ENCODE peak calls at places on chromosomes 4 and X, in six cellular contexts. One of them, this sample, is unnamed.

GRCh38 chr4:181061787-181062186 is 1181.4 kb upstream of the TENM3 start:
- DNase-seq in stimulated activated effector memory CD8-positive, alpha-beta T cell treated with anti-CD3 and anti-CD28 coated beads, Interleukin-12 subunit alpha, Interleukin-12 subunit beta, amount 100 ng/mL, for 72 hours: no peak
- DNase-seq in left ventricle myocardium inferior: no peak
- DNase-seq in WTC11: no peak
- DNase-seq in neural progenitor cell: no peak
- DNase-seq in HCEC 1CT: no peak
- DNase-seq in this sample: no peak

GRCh38 chr4:41428205-41428940 is 109.6 kb upstream of the LIMCH1 start:
- DNase-seq in left ventricle myocardium inferior: no peak
- DNase-seq in WTC11: no peak
- DNase-seq in neural progenitor cell: no peak
- DNase-seq in HCEC 1CT: no peak
- DNase-seq in stimulated activated effector memory CD8-positive, alpha-beta T cell treated with anti-CD3 and anti-CD28 coated beads, Interleukin-12 subunit alpha, Interleukin-12 subunit beta, amount 100 ng/mL, for 72 hours: no peak
- DNase-seq in this sample: no peak

GRCh38 chr4:74167585-74167984 is 9.7 kb downstream of the MTHFD2L start:
- DNase-seq in stimulated activated effector memory CD8-positive, alpha-beta T cell treated with anti-CD3 and anti-CD28 coated beads, Interleukin-12 subunit alpha, Interleukin-12 subunit beta, amount 100 ng/mL, for 72 hours: no peak
- DNase-seq in WTC11: no peak
- DNase-seq in HCEC 1CT: no peak
- DNase-seq in neural progenitor cell: no peak
- DNase-seq in left ventricle myocardium inferior: no peak
- DNase-seq in this sample: no peak

GRCh38 chr4:57039345-57039744 is 60.6 kb downstream of the POLR2B start:
- DNase-seq in WTC11: no peak
- DNase-seq in neural progenitor cell: no peak
- DNase-seq in HCEC 1CT: no peak
- DNase-seq in stimulated activated effector memory CD8-positive, alpha-beta T cell treated with anti-CD3 and anti-CD28 coated beads, Interleukin-12 subunit alpha, Interleukin-12 subunit beta, amount 100 ng/mL, for 72 hours: no peak
- DNase-seq in left ventricle myocardium inferior: no peak
- DNase-seq in this sample: no peak

GRCh38 chrX:24828600-24828999 is 134.9 kb downstream of the POLA1 start:
- DNase-seq in neural progenitor cell: no peak
- DNase-seq in HCEC 1CT: no peak
- DNase-seq in stimulated activated effector memory CD8-positive, alpha-beta T cell treated with anti-CD3 and anti-CD28 coated beads, Interleukin-12 subunit alpha, Interleukin-12 subunit beta, amount 100 ng/mL, for 72 hours: no peak
- DNase-seq in WTC11: no peak
- DNase-seq in left ventricle myocardium inferior: no peak
- DNase-seq in this sample: no peak

GRCh38 chrX:130179170-130179569 is 7.4 kb downstream of the RAB33A start:
- DNase-seq in stimulated activated effector memory CD8-positive, alpha-beta T cell treated with anti-CD3 and anti-CD28 coated beads, Interleukin-12 subunit alpha, Interleukin-12 subunit beta, amount 100 ng/mL, for 72 hours: no peak
- DNase-seq in neural progenitor cell: no peak
- DNase-seq in HCEC 1CT: no peak
- DNase-seq in WTC11: no peak
- DNase-seq in left ventricle myocardium inferior: no peak
- DNase-seq in this sample: no peak

GRCh38 chrX:37378830-37379229 is 29.7 kb downstream of the PRRG1 start:
- DNase-seq in stimulated activated effector memory CD8-positive, alpha-beta T cell treated with anti-CD3 and anti-CD28 coated beads, Interleukin-12 subunit alpha, Interleukin-12 subunit beta, amount 100 ng/mL, for 72 hours: no peak
- DNase-seq in left ventricle myocardium inferior: no peak
- DNase-seq in neural progenitor cell: no peak
- DNase-seq in WTC11: no peak
- DNase-seq in HCEC 1CT: peak; percentile 6
- DNase-seq in this sample: no peak

GRCh38 chr4:169327951-169328350 is 57.2 kb upstream of the SH3RF1 start:
- DNase-seq in stimulated activated effector memory CD8-positive, alpha-beta T cell treated with anti-CD3 and anti-CD28 coated beads, Interleukin-12 subunit alpha, Interleukin-12 subunit beta, amount 100 ng/mL, for 72 hours: no peak
- DNase-seq in HCEC 1CT: no peak
- DNase-seq in WTC11: no peak
- DNase-seq in neural progenitor cell: no peak
- DNase-seq in left ventricle myocardium inferior: no peak
- DNase-seq in this sample: no peak

GRCh38 chr4:123819362-123820035 is 422.9 kb downstream of the SPRY1 start:
- DNase-seq in neural progenitor cell: no peak
- DNase-seq in WTC11: no peak
- DNase-seq in stimulated activated effector memory CD8-positive, alpha-beta T cell treated with anti-CD3 and anti-CD28 coated beads, Interleukin-12 subunit alpha, Interleukin-12 subunit beta, amount 100 ng/mL, for 72 hours: no peak
- DNase-seq in HCEC 1CT: peak; percentile 57
- DNase-seq in left ventricle myocardium inferior: no peak
- DNase-seq in this sample: no peak

GRCh38 chr4:114364857-114365256 is 233.8 kb upstream of the UGT8 start:
- DNase-seq in HCEC 1CT: peak; percentile 62
- DNase-seq in neural progenitor cell: no peak
- DNase-seq in WTC11: no peak
- DNase-seq in stimulated activated effector memory CD8-positive, alpha-beta T cell treated with anti-CD3 and anti-CD28 coated beads, Interleukin-12 subunit alpha, Interleukin-12 subunit beta, amount 100 ng/mL, for 72 hours: no peak
- DNase-seq in left ventricle myocardium inferior: no peak
- DNase-seq in this sample: peak; percentile 90

GRCh38 chr4:39151120-39151713 is 31.1 kb upstream of the WDR19 start:
- DNase-seq in neural progenitor cell: no peak
- DNase-seq in HCEC 1CT: peak; percentile 5
- DNase-seq in stimulated activated effector memory CD8-positive, alpha-beta T cell treated with anti-CD3 and anti-CD28 coated beads, Interleukin-12 subunit alpha, Interleukin-12 subunit beta, amount 100 ng/mL, for 72 hours: no peak
- DNase-seq in WTC11: no peak
- DNase-seq in left ventricle myocardium inferior: no peak
- DNase-seq in this sample: no peak

GRCh38 chr4:69060651-69061308 is 35.5 kb upstream of the UGT2B7 start:
- DNase-seq in left ventricle myocardium inferior: no peak
- DNase-seq in HCEC 1CT: no peak
- DNase-seq in WTC11: no peak
- DNase-seq in stimulated activated effector memory CD8-positive, alpha-beta T cell treated with anti-CD3 and anti-CD28 coated beads, Interleukin-12 subunit alpha, Interleukin-12 subunit beta, amount 100 ng/mL, for 72 hours: no peak
- DNase-seq in neural progenitor cell: peak; percentile 3
- DNase-seq in this sample: no peak

GRCh38 chr4:113587640-113588275 is 173.8 kb downstream of the CAMK2D start:
- DNase-seq in HCEC 1CT: no peak
- DNase-seq in left ventricle myocardium inferior: no peak
- DNase-seq in WTC11: no peak
- DNase-seq in neural progenitor cell: no peak
- DNase-seq in stimulated activated effector memory CD8-positive, alpha-beta T cell treated with anti-CD3 and anti-CD28 coated beads, Interleukin-12 subunit alpha, Interleukin-12 subunit beta, amount 100 ng/mL, for 72 hours: no peak
- DNase-seq in this sample: no peak

GRCh38 chr4:101104264-101105052 is 242.9 kb downstream of the PPP3CA start:
- DNase-seq in stimulated activated effector memory CD8-positive, alpha-beta T cell treated with anti-CD3 and anti-CD28 coated beads, Interleukin-12 subunit alpha, Interleukin-12 subunit beta, amount 100 ng/mL, for 72 hours: no peak
- DNase-seq in left ventricle myocardium inferior: no peak
- DNase-seq in HCEC 1CT: no peak
- DNase-seq in neural progenitor cell: no peak
- DNase-seq in WTC11: no peak
- DNase-seq in this sample: no peak

GRCh38 chrX:107684956-107685385 is 56.7 kb downstream of the PRPS1 start:
- DNase-seq in stimulated activated effector memory CD8-positive, alpha-beta T cell treated with anti-CD3 and anti-CD28 coated beads, Interleukin-12 subunit alpha, Interleukin-12 subunit beta, amount 100 ng/mL, for 72 hours: no peak
- DNase-seq in HCEC 1CT: peak; percentile 39
- DNase-seq in left ventricle myocardium inferior: peak; percentile 78
- DNase-seq in neural progenitor cell: no peak
- DNase-seq in WTC11: peak; percentile 23
- DNase-seq in this sample: peak; percentile 30

GRCh38 chr4:176277162-176277904 is 8.3 kb upstream of the ASB5 start:
- DNase-seq in neural progenitor cell: peak; percentile 75
- DNase-seq in WTC11: peak; percentile 65
- DNase-seq in HCEC 1CT: peak; percentile 53
- DNase-seq in stimulated activated effector memory CD8-positive, alpha-beta T cell treated with anti-CD3 and anti-CD28 coated beads, Interleukin-12 subunit alpha, Interleukin-12 subunit beta, amount 100 ng/mL, for 72 hours: no peak
- DNase-seq in left ventricle myocardium inferior: peak; percentile 37
- DNase-seq in this sample: peak; percentile 76

GRCh38 chr4:173466101-173466500 is 63.9 kb downstream of the HAND2 start:
- DNase-seq in stimulated activated effector memory CD8-positive, alpha-beta T cell treated with anti-CD3 and anti-CD28 coated beads, Interleukin-12 subunit alpha, Interleukin-12 subunit beta, amount 100 ng/mL, for 72 hours: no peak
- DNase-seq in HCEC 1CT: no peak
- DNase-seq in neural progenitor cell: no peak
- DNase-seq in left ventricle myocardium inferior: no peak
- DNase-seq in WTC11: no peak
- DNase-seq in this sample: no peak

GRCh38 chr4:87079967-87080366 is 140.5 kb downstream of the KLHL8 start:
- DNase-seq in neural progenitor cell: no peak
- DNase-seq in HCEC 1CT: no peak
- DNase-seq in left ventricle myocardium inferior: no peak
- DNase-seq in stimulated activated effector memory CD8-positive, alpha-beta T cell treated with anti-CD3 and anti-CD28 coated beads, Interleukin-12 subunit alpha, Interleukin-12 subunit beta, amount 100 ng/mL, for 72 hours: no peak
- DNase-seq in WTC11: no peak
- DNase-seq in this sample: no peak

GRCh38 chr4:38804654-38805295 is at the start of gene TLR1:
- DNase-seq in stimulated activated effector memory CD8-positive, alpha-beta T cell treated with anti-CD3 and anti-CD28 coated beads, Interleukin-12 subunit alpha, Interleukin-12 subunit beta, amount 100 ng/mL, for 72 hours: no peak
- DNase-seq in HCEC 1CT: peak; percentile 44
- DNase-seq in neural progenitor cell: peak; percentile 4
- DNase-seq in left ventricle myocardium inferior: no peak
- DNase-seq in WTC11: no peak
- DNase-seq in this sample: peak; percentile 14

GRCh38 chrX:70960728-70961127 is 29.8 kb upstream of the SLC7A3 start:
- DNase-seq in neural progenitor cell: peak; percentile 30
- DNase-seq in left ventricle myocardium inferior: no peak
- DNase-seq in WTC11: no peak
- DNase-seq in stimulated activated effector memory CD8-positive, alpha-beta T cell treated with anti-CD3 and anti-CD28 coated beads, Interleukin-12 subunit alpha, Interleukin-12 subunit beta, amount 100 ng/mL, for 72 hours: no peak
- DNase-seq in HCEC 1CT: no peak
- DNase-seq in this sample: no peak

GRCh38 chr4:184514121-184514988 is 40.0 kb upstream of the IRF2 start:
- DNase-seq in HCEC 1CT: peak; percentile 75
- DNase-seq in stimulated activated effector memory CD8-positive, alpha-beta T cell treated with anti-CD3 and anti-CD28 coated beads, Interleukin-12 subunit alpha, Interleukin-12 subunit beta, amount 100 ng/mL, for 72 hours: peak; percentile 88
- DNase-seq in WTC11: no peak
- DNase-seq in left ventricle myocardium inferior: peak; percentile 46
- DNase-seq in neural progenitor cell: peak; percentile 59
- DNase-seq in this sample: peak; percentile 87